ENCODE peak calls at places on chromosomes 3 and 15, in four cellular contexts. A is IMR-90, V is endothelial cell of umbilical vein, U is K562. L is an unnamed sample.

GRCh38 chr15:73174171-73174570 is 121.9 kb downstream of the NEO1 start:
- DNase-seq in V (no peak), U (no peak), A (no peak), L (no peak)

GRCh38 chr3:9172851-9173320 is 76.6 kb downstream of the SRGAP3 start:
- DNase-seq in A (no peak), U (no peak), V (no peak), L (no peak)

GRCh38 chr15:28960979-28961378 is 75.2 kb downstream of the APBA2 start:
- DNase-seq in U (peak; percentile 33), A (peak; percentile 95), V (peak; percentile 20), L (no peak)

GRCh38 chr3:32443471-32443870 is 51.8 kb downstream of the CMTM7 start:
- DNase-seq in A (peak; percentile 71), U (no peak), V (peak; percentile 96), L (peak; percentile 74)

GRCh38 chr15:98996169-98996568 is 11.4 kb downstream of the PGPEP1L start:
- DNase-seq in U (no peak), V (no peak), A (no peak), L (no peak)

GRCh38 chr3:177318559-177318958 is 121.3 kb upstream of the TBL1XR1 start:
- DNase-seq in A (no peak), U (no peak), V (no peak), L (no peak)

GRCh38 chr3:195250473-195251251 is 20.3 kb downstream of the XXYLT1 start:
- DNase-seq in V (peak; percentile 57), U (no peak), A (no peak), L (no peak)

GRCh38 chr3:56375654-56376053 is 92.6 kb downstream of the ERC2 start:
- DNase-seq in V (no peak), U (no peak), A (no peak), L (no peak)

GRCh38 chr3:139216958-139217357 is 126.9 kb upstream of the MRPS22 start:
- DNase-seq in V (no peak), A (no peak), U (no peak), L (no peak)

GRCh38 chr15:66848116-66848515 is 146.1 kb downstream of the SMAD6 start:
- DNase-seq in V (no peak), A (no peak), U (no peak), L (no peak)

GRCh38 chr3:130044370-130044769 is 37.3 kb upstream of the ALG1L2 start:
- DNase-seq in U (no peak), V (peak; percentile 1), A (no peak), L (no peak)

GRCh38 chr3:191434036-191434435 is 26.9 kb upstream of the PYDC2 start:
- DNase-seq in U (no peak), A (no peak), V (no peak), L (no peak)

GRCh38 chr15:62569460-62570404 is 404.6 kb upstream of the C2CD4B start:
- DNase-seq in U (no peak), V (no peak), A (peak; percentile 96), L (no peak)

GRCh38 chr15:55993804-55994539 is 560 bp upstream of the NEDD4 start:
- DNase-seq in V (peak; percentile 70), A (peak; percentile 68), U (peak; percentile 47), L (no peak)

GRCh38 chr3:186512570-186513302 is 31.4 kb downstream of the CRYGS start:
- DNase-seq in A (no peak), U (no peak), V (no peak), L (no peak)

GRCh38 chr15:63633312-63633711 is 36.1 kb downstream of the FBXL22 start:
- DNase-seq in A (no peak), V (peak; percentile 79), U (no peak), L (no peak)

GRCh38 chr3:13251166-13251892 is 168.8 kb downstream of the NUP210 start:
- DNase-seq in U (no peak), V (no peak), A (no peak), L (no peak)

GRCh38 chr3:3179407-3180094 is at the start of gene CRBN:
- DNase-seq in A (peak; percentile 76), V (peak; percentile 91), U (peak; percentile 94), L (peak; percentile 17)

GRCh38 chr3:64539451-64540196 is 148.2 kb downstream of the ADAMTS9 start:
- DNase-seq in U (no peak), A (peak; percentile 87), V (peak; percentile 77), L (no peak)

GRCh38 chr3:60703956-60704736 is 547.1 kb downstream of the FHIT start:
- DNase-seq in V (no peak), U (no peak), A (peak; percentile 66), L (no peak)

GRCh38 chr3:30894521-30895289 is at the start of gene GADL1:
- DNase-seq in A (peak; percentile 8), V (peak; percentile 8), U (peak; percentile 1), L (no peak)

GRCh38 chr3:45054196-45054857 is 28.2 kb downstream of the CLEC3B start:
- DNase-seq in A (peak; percentile 85), U (no peak), V (no peak), L (no peak)

GRCh38 chr3:194058189-194058571 is 77.8 kb upstream of the HES1 start:
- DNase-seq in V (peak; percentile 60), A (peak; percentile 36), U (peak; percentile 43), L (no peak)

GRCh38 chr15:57321973-57322601 is 54.2 kb upstream of the CGNL1 start:
- DNase-seq in V (peak; percentile 83), A (no peak), U (peak; percentile 92), L (no peak)

GRCh38 chr3:122215592-122216298 is 32.3 kb downstream of the CASR start:
- DNase-seq in V (no peak), U (no peak), A (no peak), L (no peak)

GRCh38 chr15:79037848-79038247 is 52.7 kb downstream of the RASGRF1 start:
- DNase-seq in V (no peak), A (no peak), U (no peak), L (no peak)
- H3K9me1 ChIP-seq in V (no peaks in the 10 kb centered on the region), A (no peaks in the 10 kb centered on the region), U (no peaks in the 10 kb centered on the region), L (no peaks in the 10 kb centered on the region)

GRCh38 chr15:37105795-37106333 is 5.5 kb upstream of the MEIS2 start:
- DNase-seq in A (no peak), V (no peak), U (no peak), L (no peak)
- H3K4me3 ChIP-seq in A (no peak overlapping the region), V (no peak overlapping the region), U (no peak overlapping the region), L (no peak overlapping the region)

GRCh38 chr15:89458440-89458839 is 37.9 kb downstream of the RHCG start:
- DNase-seq in U (no peak), V (no peak), A (no peak), L (no peak)

GRCh38 chr15:89461386-89461785 is 35.0 kb downstream of the RHCG start:
- DNase-seq in V (no peak), A (no peak), U (no peak), L (no peak)

GRCh38 chr15:89459271-89460038 is 36.9 kb downstream of the RHCG start:
- DNase-seq in A (no peak), U (no peak), V (no peak), L (no peak)

GRCh38 chr15:89462198-89462912 is 34.0 kb downstream of the RHCG start:
- DNase-seq in U (peak; percentile 45), V (no peak), A (peak; percentile 23), L (no peak)

DNA sequence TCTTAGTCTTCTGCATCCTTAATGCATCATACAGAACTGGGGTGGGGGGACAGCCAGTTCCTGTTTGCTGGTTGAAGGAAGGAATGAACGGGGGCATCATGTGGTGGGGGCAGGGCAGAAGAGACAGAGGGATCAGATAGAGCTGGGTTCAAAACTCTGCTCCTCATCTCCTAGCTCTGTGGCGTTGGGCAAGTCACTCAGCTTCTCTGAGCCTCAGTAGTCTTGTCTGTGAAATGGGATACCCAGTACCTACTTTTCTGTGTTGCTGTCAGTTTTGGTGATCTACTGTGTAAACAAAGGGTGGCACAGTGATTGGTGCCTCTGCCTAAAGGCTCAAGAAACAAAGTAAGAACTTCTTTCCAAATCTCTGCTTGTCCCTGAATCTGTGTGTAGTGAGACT is 36.3 kb downstream of the RHCG start:
- DNase-seq in A (no peak), U (no peak), V (no peak), L (no peak)
- H3K9me1 ChIP-seq in A (no peaks in the 10 kb centered on the region), U (no peaks in the 10 kb centered on the region), V (no peaks in the 10 kb centered on the region), L (no peaks in the 10 kb centered on the region)

GRCh38 chr15:59549826-59550225 is 61.8 kb upstream of the GCNT3 start:
- DNase-seq in A (no peak), U (no peak), V (no peak), L (no peak)

GRCh38 chr15:59549339-59549807 is 62.2 kb upstream of the GCNT3 start:
- DNase-seq in V (no peak), U (no peak), A (no peak), L (no peak)

GRCh38 chr15:59550961-59551360 is 60.6 kb upstream of the GCNT3 start:
- DNase-seq in V (no peak), U (no peak), A (no peak), L (no peak)

GRCh38 chr15:59548501-59549230 is 62.9 kb upstream of the GCNT3 start:
- DNase-seq in A (no peak), U (no peak), V (no peak), L (no peak)

DNA sequence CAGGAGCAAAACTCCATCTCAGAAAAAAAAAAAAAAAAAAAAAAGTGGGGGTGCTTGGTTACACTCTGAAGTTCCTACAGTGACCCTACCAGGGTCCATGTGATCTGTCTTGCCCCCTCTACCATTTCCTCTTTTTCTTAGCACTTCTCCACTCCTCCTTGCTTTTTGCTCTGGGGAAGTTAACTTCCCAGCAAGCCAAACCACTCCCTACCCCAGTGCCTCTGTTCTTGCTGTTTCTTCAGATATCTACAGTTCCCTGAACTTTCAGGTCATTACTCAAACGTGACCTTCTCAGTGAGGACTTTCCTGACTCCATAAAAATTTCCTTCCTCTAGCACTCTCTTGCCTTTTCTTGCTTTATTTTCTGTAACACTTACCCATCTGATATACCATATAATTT is 61.1 kb upstream of the GCNT3 start:
- DNase-seq in A (no peak), U (no peak), V (no peak), L (no peak)
- H3K4me3 ChIP-seq in A (no peak overlapping the region), U (no peak overlapping the region), V (no peak overlapping the region), L (no peak overlapping the region)

GRCh38 chr3:147305533-147306241 is 100.7 kb downstream of the ZIC4 start:
- DNase-seq in V (no peak), A (peak; percentile 76), U (no peak), L (no peak)
- H3K9me1 ChIP-seq in V (no peaks in the 10 kb centered on the region), A (no peaks in the 10 kb centered on the region), U (no peaks in the 10 kb centered on the region), L (no peaks in the 10 kb centered on the region)

GRCh38 chr15:85689729-85690128 is 105.0 kb downstream of the KLHL25 start:
- DNase-seq in A (peak; percentile 72), U (no peak), V (peak; percentile 85), L (no peak)
- H3K4me3 ChIP-seq in A (peak overlapping the region; percentile 33), U (no peak overlapping the region), V (peak overlapping the region; percentile 17), L (no peak overlapping the region)

GRCh38 chr3:14298991-14299555 is 103.3 kb upstream of the SLC6A6 start:
- DNase-seq in U (no peak), V (no peak), A (no peak), L (no peak)
- H3K9me1 ChIP-seq in U (no peaks in the 10 kb centered on the region), V (no peaks in the 10 kb centered on the region), A (no peaks in the 10 kb centered on the region), L (no peaks in the 10 kb centered on the region)

L was measured in keratinocyte.